ENCODE peak calls at places on chromosomes 13 and 19, in ten cellular contexts. Y is T-helper 2 cell; Z is D721Med; I is tibial artery; A is stimulated activated CD4-positive, alpha-beta T cell treated with anti-CD3 and anti-CD28 coated beads, Interleukin-4, amount 100 ng/mL, for 1 hour; V is fibroblast of lung; E is ascending aorta; T is A673; H is GM03348; W is activated CD4-positive, alpha-beta T cell treated with anti-CD3 and anti-CD28 coated beads, Interleukin-2, amount 10 ng/mL, durations not matched to agents 7 days and 5 days. R is an unnamed sample.

GRCh38 chr13:63107163-63107935 is 1691.7 kb upstream of the PCDH20 start:
- DNase-seq in Y (no peak), Z (no peak), I (no peak), A (no peak), V (peak; percentile 35), E (no peak), T (no peak), H (no peak), W (no peak), R (peak; percentile 22)

GRCh38 chr19:51799311-51799997 is 4.5 kb downstream of the FPR3 start:
- DNase-seq in Y (no peak), Z (no peak), I (peak; percentile 90), A (no peak), V (peak; percentile 97), E (peak; percentile 89), T (peak; percentile 94), H (peak; percentile 93), W (no peak), R (peak; percentile 94)

GRCh38 chr13:21849323-21849722 is 178.4 kb downstream of the FGF9 start:
- DNase-seq in Y (peak; percentile 37), Z (no peak), I (no peak), A (no peak), V (peak; percentile 44), E (no peak), T (peak; percentile 44), H (peak; percentile 62), W (peak; percentile 11), R (no peak)

GRCh38 chr19:9362905-9363304 is at the start of gene ZNF177:
- DNase-seq in Y (no peak), Z (peak; percentile 52), I (no peak), A (no peak), V (peak; percentile 22), E (no peak), T (peak; percentile 41), H (peak; percentile 13), W (no peak), R (peak; percentile 9)

GRCh38 chr13:23739597-23739996 is 149.6 kb downstream of the MIPEP start:
- DNase-seq in Y (peak; percentile 47), Z (no peak), I (no peak), A (no peak), V (no peak), E (no peak), T (no peak), H (no peak), W (no peak), R (no peak)

GRCh38 chr19:1999856-2000515 is 15.5 kb downstream of the BTBD2 start:
- DNase-seq in Y (no peak), Z (no peak), I (no peak), A (no peak), V (no peak), E (no peak), T (no peak), H (no peak), W (no peak), R (no peak)

GRCh38 chr13:113122571-113123225 is at the start of gene F10:
- DNase-seq in Y (no peak), Z (no peak), I (peak; percentile 75), A (no peak), V (peak; percentile 74), E (peak; percentile 79), T (no peak), H (peak; percentile 85), W (no peak), R (peak; percentile 43)

GRCh38 chr19:14383556-14383897 is 2.3 kb downstream of the ADGRE5 start:
- DNase-seq in Y (no peak), Z (no peak), I (no peak), A (no peak), V (peak; percentile 67), E (no peak), T (peak; percentile 57), H (peak; percentile 59), W (no peak), R (peak; percentile 10)

GRCh38 chr19:18171605-18172327 is 1.8 kb upstream of the IFI30 start:
- DNase-seq in Y (no peak), Z (no peak), I (no peak), A (no peak), V (no peak), E (no peak), T (no peak), H (peak; percentile 5), W (no peak), R (no peak)

GRCh38 chr13:95281258-95281602 is 20.0 kb downstream of the ABCC4 start:
- DNase-seq in Y (no peak), Z (no peak), I (no peak), A (no peak), V (no peak), E (no peak), T (no peak), H (no peak), W (no peak), R (no peak)

GRCh38 chr13:110248449-110249143 is 58.4 kb downstream of the COL4A1 start:
- DNase-seq in Y (no peak), Z (no peak), I (no peak), A (no peak), V (no peak), E (peak; percentile 64), T (no peak), H (no peak), W (no peak), R (no peak)

GRCh38 chr13:112720814-112721197 is 31.0 kb downstream of the ATP11A start:
- DNase-seq in Y (no peak), Z (no peak), I (peak; percentile 1), A (no peak), V (no peak), E (no peak), T (no peak), H (no peak), W (no peak), R (no peak)

GRCh38 chr13:34671136-34671535 is 270.9 kb upstream of the NBEA start:
- DNase-seq in Y (no peak), Z (no peak), I (peak; percentile 40), A (no peak), V (no peak), E (no peak), T (no peak), H (no peak), W (no peak), R (no peak)

GRCh38 chr19:897442-898039 is 4.3 kb downstream of the RNU6-9 start:
- DNase-seq in Y (no peak), Z (no peak), I (no peak), A (no peak), V (no peak), E (no peak), T (no peak), H (no peak), W (no peak), R (no peak)

GRCh38 chr13:30421093-30422055 is 919 bp upstream of the UBE2L5 start:
- DNase-seq in Y (peak; percentile 72), Z (no peak), I (peak; percentile 91), A (peak; percentile 40), V (peak; percentile 89), E (peak; percentile 95), T (peak; percentile 70), H (peak; percentile 94), W (peak; percentile 54), R (peak; percentile 89)

GRCh38 chr13:31699650-31700049 is 39.7 kb upstream of the RXFP2 start:
- DNase-seq in Y (no peak), Z (no peak), I (no peak), A (no peak), V (no peak), E (no peak), T (no peak), H (no peak), W (no peak), R (no peak)

GRCh38 chr13:111911141-111911720 is 155.7 kb upstream of the SOX1 start:
- DNase-seq in Y (no peak), Z (no peak), I (no peak), A (no peak), V (no peak), E (peak; percentile 39), T (no peak), H (no peak), W (no peak), R (no peak)

GRCh38 chr13:100097821-100098220 is 8.9 kb downstream of the PCCA start:
- DNase-seq in Y (no peak), Z (no peak), I (no peak), A (no peak), V (no peak), E (no peak), T (no peak), H (no peak), W (no peak), R (no peak)

GRCh38 chr19:6948884-6949283 is 61.5 kb downstream of the ADGRE1 start:
- DNase-seq in Y (no peak), Z (no peak), I (no peak), A (no peak), V (no peak), E (no peak), T (no peak), H (no peak), W (no peak), R (no peak)

GRCh38 chr19:7562646-7563393 is 27.3 kb downstream of the PNPLA6 start:
- DNase-seq in Y (no peak), Z (no peak), I (no peak), A (no peak), V (no peak), E (no peak), T (no peak), H (no peak), W (no peak), R (no peak)